ENCODE peak calls at places on chromosomes 2 and 18, in seven cellular contexts. One of them, this sample, is unnamed.

GRCh38 chr2:134375935-134376334 is 122.1 kb downstream of the MGAT5 start:
- DNase-seq in fibroblast of lung: peak
- DNase-seq in fibroblast of pulmonary artery: peak
- DNase-seq in transverse colon: peak
- DNase-seq in BE2C: peak
- DNase-seq in uterus: peak
- DNase-seq in CD4-positive, CD25-positive, alpha-beta regulatory T cell: no peak
- DNase-seq in this sample: peak

GRCh38 chr2:27019459-27020336 is 13.1 kb upstream of the TMEM214 start:
- DNase-seq in fibroblast of lung: no peak
- DNase-seq in fibroblast of pulmonary artery: no peak
- DNase-seq in transverse colon: no peak
- DNase-seq in BE2C: no peak
- DNase-seq in uterus: no peak
- DNase-seq in CD4-positive, CD25-positive, alpha-beta regulatory T cell: no peak
- DNase-seq in this sample: no peak

GRCh38 chr2:205287316-205287715 is 395.0 kb upstream of the NRP2 start:
- DNase-seq in fibroblast of lung: no peak
- DNase-seq in fibroblast of pulmonary artery: no peak
- DNase-seq in transverse colon: no peak
- DNase-seq in BE2C: no peak
- DNase-seq in uterus: no peak
- DNase-seq in CD4-positive, CD25-positive, alpha-beta regulatory T cell: no peak
- DNase-seq in this sample: no peak

GRCh38 chr2:112161431-112162145 is 23.4 kb downstream of the FBLN7 start:
- DNase-seq in fibroblast of lung: no peak
- DNase-seq in fibroblast of pulmonary artery: no peak
- DNase-seq in transverse colon: no peak
- DNase-seq in BE2C: no peak
- DNase-seq in uterus: no peak
- DNase-seq in CD4-positive, CD25-positive, alpha-beta regulatory T cell: no peak
- DNase-seq in this sample: no peak

GRCh38 chr2:121099329-121100318 is 185.4 kb downstream of the TFCP2L1 start:
- DNase-seq in fibroblast of lung: no peak
- DNase-seq in fibroblast of pulmonary artery: no peak
- DNase-seq in transverse colon: peak
- DNase-seq in BE2C: peak
- DNase-seq in uterus: no peak
- DNase-seq in CD4-positive, CD25-positive, alpha-beta regulatory T cell: no peak
- DNase-seq in this sample: no peak

GRCh38 chr18:59885579-59886163 is 14.1 kb upstream of the PMAIP1 start:
- DNase-seq in fibroblast of lung: peak
- DNase-seq in fibroblast of pulmonary artery: peak
- DNase-seq in transverse colon: no peak
- DNase-seq in BE2C: no peak
- DNase-seq in uterus: no peak
- DNase-seq in CD4-positive, CD25-positive, alpha-beta regulatory T cell: peak
- DNase-seq in this sample: no peak

GRCh38 chr2:124566518-124566970 is 541.5 kb downstream of the CNTNAP5 start:
- DNase-seq in fibroblast of lung: no peak
- DNase-seq in fibroblast of pulmonary artery: no peak
- DNase-seq in transverse colon: no peak
- DNase-seq in BE2C: no peak
- DNase-seq in uterus: no peak
- DNase-seq in CD4-positive, CD25-positive, alpha-beta regulatory T cell: no peak
- DNase-seq in this sample: no peak

GRCh38 chr2:10620481-10620880 is 69.3 kb downstream of the NOL10 start:
- DNase-seq in fibroblast of lung: peak
- DNase-seq in fibroblast of pulmonary artery: peak
- DNase-seq in transverse colon: no peak
- DNase-seq in BE2C: no peak
- DNase-seq in uterus: no peak
- DNase-seq in CD4-positive, CD25-positive, alpha-beta regulatory T cell: no peak
- DNase-seq in this sample: peak

GRCh38 chr2:240911641-240912265 is 5.6 kb downstream of the CROCC2 start:
- DNase-seq in fibroblast of lung: no peak
- DNase-seq in fibroblast of pulmonary artery: peak
- DNase-seq in transverse colon: no peak
- DNase-seq in BE2C: no peak
- DNase-seq in uterus: no peak
- DNase-seq in CD4-positive, CD25-positive, alpha-beta regulatory T cell: no peak
- DNase-seq in this sample: peak

GRCh38 chr2:240914645-240915525 is 8.7 kb downstream of the CROCC2 start:
- DNase-seq in fibroblast of lung: no peak
- DNase-seq in fibroblast of pulmonary artery: no peak
- DNase-seq in transverse colon: no peak
- DNase-seq in BE2C: no peak
- DNase-seq in uterus: no peak
- DNase-seq in CD4-positive, CD25-positive, alpha-beta regulatory T cell: no peak
- DNase-seq in this sample: no peak

GRCh38 chr2:240912878-240913809 is 7.0 kb downstream of the CROCC2 start:
- DNase-seq in fibroblast of lung: peak
- DNase-seq in fibroblast of pulmonary artery: peak
- DNase-seq in transverse colon: no peak
- DNase-seq in BE2C: no peak
- DNase-seq in uterus: no peak
- DNase-seq in CD4-positive, CD25-positive, alpha-beta regulatory T cell: no peak
- DNase-seq in this sample: no peak

GRCh38 chr2:240915526-240916335 is 9.6 kb downstream of the CROCC2 start:
- DNase-seq in fibroblast of lung: no peak
- DNase-seq in fibroblast of pulmonary artery: no peak
- DNase-seq in transverse colon: no peak
- DNase-seq in BE2C: peak
- DNase-seq in uterus: no peak
- DNase-seq in CD4-positive, CD25-positive, alpha-beta regulatory T cell: no peak
- DNase-seq in this sample: no peak

DNA sequence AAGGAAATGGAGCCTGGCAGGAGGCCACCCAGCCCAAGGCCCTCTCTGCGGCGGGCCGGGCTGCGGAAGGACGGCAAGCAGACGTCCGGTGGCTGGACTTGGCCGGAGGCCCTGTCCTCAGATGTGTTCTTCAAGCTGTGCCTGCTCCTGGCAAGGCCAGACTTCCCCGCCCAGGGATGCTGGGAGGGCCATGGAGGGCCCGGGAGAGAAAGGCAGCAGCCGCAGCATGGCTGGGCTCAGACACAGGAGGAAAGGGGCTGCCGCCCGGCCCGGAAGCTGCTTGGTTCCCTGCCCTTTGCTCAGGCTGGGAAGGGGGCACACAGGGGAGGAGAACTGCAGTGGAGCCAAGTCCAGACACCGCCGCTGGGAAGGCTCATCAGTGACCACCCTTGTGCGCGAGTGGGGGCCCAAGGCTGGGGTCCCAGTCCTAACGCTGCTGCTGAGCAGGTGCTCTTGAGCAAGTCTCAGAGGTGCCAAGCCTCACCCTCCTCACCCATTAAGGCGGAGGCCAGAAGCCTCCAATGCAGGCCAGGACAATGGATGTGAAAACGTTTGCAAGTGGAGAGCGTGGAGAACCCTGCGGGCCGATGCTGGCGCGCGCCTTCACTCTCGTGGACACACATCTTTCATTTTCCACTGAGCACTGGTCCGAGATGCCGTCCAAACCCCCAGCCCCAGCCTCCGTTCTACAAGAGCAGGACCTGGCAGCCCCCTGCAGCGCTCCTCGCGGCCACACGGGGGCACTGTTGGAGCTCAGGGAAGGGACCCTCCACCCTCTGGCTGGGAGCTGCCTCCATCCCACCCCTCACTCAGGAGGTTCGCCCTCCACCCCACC is 7.9 kb downstream of the CROCC2 start:
- DNase-seq in fibroblast of lung: peak
- DNase-seq in fibroblast of pulmonary artery: peak
- DNase-seq in transverse colon: peak
- DNase-seq in BE2C: peak
- DNase-seq in uterus: peak
- DNase-seq in CD4-positive, CD25-positive, alpha-beta regulatory T cell: peak
- DNase-seq in this sample: no peak
- H3K4me3 ChIP-seq in fibroblast of lung: no peak
- H3K4me3 ChIP-seq in fibroblast of pulmonary artery: no peak
- H3K4me3 ChIP-seq in transverse colon: no peak
- H3K4me3 ChIP-seq in BE2C: no peak
- H3K4me3 ChIP-seq in uterus: no peak
- H3K4me3 ChIP-seq in CD4-positive, CD25-positive, alpha-beta regulatory T cell: no peak
- H3K4me3 ChIP-seq in this sample: no peak

DNA sequence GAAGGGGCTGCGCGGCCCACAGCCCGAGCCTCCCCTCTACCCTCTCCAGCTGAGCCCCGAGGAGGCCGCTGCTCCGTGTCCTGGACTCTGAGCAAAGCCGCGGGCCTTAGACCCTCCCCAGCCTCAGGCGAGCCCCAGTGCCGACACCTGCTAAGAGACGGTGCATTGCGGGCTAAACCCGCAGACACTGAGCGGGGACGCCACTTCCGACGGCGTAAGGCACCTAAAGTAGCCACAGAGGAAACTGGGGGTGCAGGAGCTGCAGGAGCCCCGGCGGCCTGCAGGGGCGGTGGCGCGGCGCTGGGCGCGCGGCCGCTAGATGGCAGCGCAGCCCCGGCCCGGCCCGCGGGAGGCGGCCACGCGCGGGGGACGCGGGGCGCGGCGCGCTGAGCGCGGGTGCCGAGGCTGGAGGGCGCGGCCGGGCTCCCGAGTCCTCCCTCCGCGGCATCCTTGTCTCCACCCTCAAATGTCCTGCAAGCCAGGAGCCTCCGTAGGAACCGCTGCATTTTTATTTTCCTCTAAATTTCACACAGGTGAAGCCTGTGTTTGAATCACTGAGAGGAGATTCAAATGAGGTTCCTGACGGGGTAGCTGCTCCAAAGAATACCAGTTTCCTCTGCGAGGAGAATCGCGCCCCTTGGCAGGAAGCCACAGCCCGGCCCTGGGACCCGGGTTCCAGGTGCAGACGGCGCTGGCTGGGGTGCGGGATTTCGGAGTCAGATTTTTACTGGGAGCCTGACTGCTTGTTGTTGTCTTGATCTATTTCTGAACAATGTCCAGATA is 650.5 kb downstream of the GALR1 start:
- DNase-seq in fibroblast of lung: peak
- DNase-seq in fibroblast of pulmonary artery: peak
- DNase-seq in transverse colon: peak
- DNase-seq in BE2C: peak
- DNase-seq in uterus: no peak
- DNase-seq in CD4-positive, CD25-positive, alpha-beta regulatory T cell: peak
- DNase-seq in this sample: no peak
- H3K4me3 ChIP-seq in fibroblast of lung: no peak
- H3K4me3 ChIP-seq in fibroblast of pulmonary artery: peak
- H3K4me3 ChIP-seq in transverse colon: peak
- H3K4me3 ChIP-seq in BE2C: no peak
- H3K4me3 ChIP-seq in uterus: no peak
- H3K4me3 ChIP-seq in CD4-positive, CD25-positive, alpha-beta regulatory T cell: no peak
- H3K4me3 ChIP-seq in this sample: no peak

DNA sequence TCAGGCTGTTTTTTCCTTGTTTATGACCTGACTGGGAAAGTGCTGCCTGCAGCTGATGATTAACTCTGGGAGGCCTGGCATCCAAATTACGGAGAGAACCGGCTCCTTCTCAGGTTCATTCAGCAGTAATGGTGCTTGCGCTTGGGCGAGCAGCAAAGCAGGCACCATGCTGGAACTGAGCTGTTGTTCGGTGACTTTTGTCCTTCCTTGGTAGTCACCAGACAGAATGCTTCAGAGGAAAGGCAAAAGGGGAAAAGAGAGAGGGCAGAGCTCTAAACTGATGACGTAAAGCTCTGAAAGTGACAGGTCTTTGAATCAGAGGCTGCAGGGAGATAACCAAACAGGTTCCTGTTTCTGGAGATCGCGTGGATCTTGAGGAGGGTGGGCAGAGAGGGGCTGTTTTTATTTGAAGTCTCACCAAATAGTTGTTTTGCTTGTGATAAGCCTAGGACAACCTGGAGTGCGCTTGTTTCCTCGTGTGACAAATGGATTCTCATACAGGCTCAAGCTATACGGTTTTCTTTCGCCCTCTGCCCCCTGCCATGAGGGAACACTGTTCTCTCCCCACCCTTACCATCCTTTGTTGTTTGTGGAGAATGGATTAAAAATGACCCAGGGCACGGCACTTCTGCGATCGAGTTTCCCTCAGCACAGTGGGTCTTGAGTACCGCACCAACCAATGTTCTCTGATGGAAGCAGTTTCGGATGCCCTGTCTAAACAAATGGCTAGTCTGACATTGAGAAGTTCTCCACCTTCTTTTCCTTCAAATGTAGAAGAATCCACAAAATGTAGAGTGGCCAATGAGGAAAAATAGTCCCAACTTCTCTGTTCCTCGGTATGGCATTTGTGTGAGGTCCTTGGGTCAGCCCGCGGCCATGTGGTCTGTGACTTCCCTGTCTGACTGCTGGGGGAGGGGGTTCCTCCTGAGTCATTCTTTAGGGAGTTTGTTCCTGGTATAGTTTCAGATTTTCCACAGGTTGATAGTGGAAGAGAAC is 1.3 kb downstream of the RASGRP3 start:
- DNase-seq in fibroblast of lung: no peak
- DNase-seq in fibroblast of pulmonary artery: no peak
- DNase-seq in transverse colon: peak
- DNase-seq in BE2C: no peak
- DNase-seq in uterus: no peak
- DNase-seq in CD4-positive, CD25-positive, alpha-beta regulatory T cell: no peak
- DNase-seq in this sample: no peak
- H3K4me3 ChIP-seq in fibroblast of lung: no peak
- H3K4me3 ChIP-seq in fibroblast of pulmonary artery: no peak
- H3K4me3 ChIP-seq in transverse colon: peak
- H3K4me3 ChIP-seq in BE2C: no peak
- H3K4me3 ChIP-seq in uterus: no peak
- H3K4me3 ChIP-seq in CD4-positive, CD25-positive, alpha-beta regulatory T cell: peak
- H3K4me3 ChIP-seq in this sample: no peak

DNA sequence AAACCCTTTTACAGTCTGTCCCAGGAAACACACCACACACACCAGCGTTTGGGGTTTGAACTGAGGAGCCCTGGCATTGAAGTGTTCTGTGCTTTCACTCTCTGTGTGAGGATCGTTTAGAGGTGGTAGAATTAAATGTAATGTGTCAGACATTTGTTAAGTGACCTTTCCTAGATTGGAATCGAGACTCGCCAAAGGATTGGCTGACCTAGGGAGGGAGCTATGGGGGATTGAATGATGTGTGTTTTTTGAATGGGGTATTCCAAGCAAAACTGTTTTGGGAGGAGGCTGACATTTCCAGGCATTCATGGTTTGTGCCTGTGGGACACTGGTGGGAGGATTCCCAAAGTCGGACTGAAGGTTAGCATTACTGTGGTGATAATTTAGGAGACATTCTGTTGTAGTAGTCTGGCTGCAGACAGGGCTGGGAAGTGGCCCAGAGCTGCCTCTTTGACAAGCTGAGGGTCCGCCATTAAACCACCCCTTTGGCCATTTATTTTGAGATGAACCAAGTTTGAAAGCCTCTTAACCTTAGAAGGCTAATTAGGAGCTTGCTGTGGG is 1.7 kb downstream of the MYO1B start:
- DNase-seq in fibroblast of lung: peak
- DNase-seq in fibroblast of pulmonary artery: peak
- DNase-seq in transverse colon: no peak
- DNase-seq in BE2C: peak
- DNase-seq in uterus: no peak
- DNase-seq in CD4-positive, CD25-positive, alpha-beta regulatory T cell: no peak
- DNase-seq in this sample: no peak
- H3K4me3 ChIP-seq in fibroblast of lung: peak
- H3K4me3 ChIP-seq in fibroblast of pulmonary artery: peak
- H3K4me3 ChIP-seq in transverse colon: peak
- H3K4me3 ChIP-seq in BE2C: peak
- H3K4me3 ChIP-seq in uterus: peak
- H3K4me3 ChIP-seq in CD4-positive, CD25-positive, alpha-beta regulatory T cell: no peak
- H3K4me3 ChIP-seq in this sample: peak

This sample was measured in AG09309.